ENCODE peak calls at places on chromosomes 11 and 22, in ten cellular contexts. One of them, this sample, is unnamed.

GRCh38 chr22:47175151-47175760 is 412.8 kb downstream of the TBC1D22A start:
- DNase-seq in BJ: no peak
- DNase-seq in M059J: no peak
- DNase-seq in breast epithelium: no peak
- DNase-seq in stimulated activated CD4-positive, alpha-beta T cell treated with anti-CD3 and anti-CD28 coated beads, Interleukin-2, amount 100 ng/mL, for 48 hours: no peak
- DNase-seq in MG63: no peak
- DNase-seq in COR-L47: no peak
- DNase-seq in T-helper 1 cell: no peak
- DNase-seq in stimulated activated CD8-positive, alpha-beta memory T cell treated with anti-CD3 and anti-CD28 coated beads, Interleukin-4, amount 100 ng/mL, for 4 hours: no peak
- DNase-seq in kidney epithelial cell: no peak
- DNase-seq in this sample: no peak

GRCh38 chr22:28021116-28021997 is 102.3 kb upstream of the PITPNB start:
- DNase-seq in stimulated activated CD8-positive, alpha-beta memory T cell treated with anti-CD3 and anti-CD28 coated beads, Interleukin-4, amount 100 ng/mL, for 4 hours: no peak
- DNase-seq in kidney epithelial cell: no peak
- DNase-seq in T-helper 1 cell: no peak
- DNase-seq in COR-L47: no peak
- DNase-seq in MG63: no peak
- DNase-seq in stimulated activated CD4-positive, alpha-beta T cell treated with anti-CD3 and anti-CD28 coated beads, Interleukin-2, amount 100 ng/mL, for 48 hours: no peak
- DNase-seq in BJ: no peak
- DNase-seq in M059J: no peak
- DNase-seq in breast epithelium: no peak
- DNase-seq in this sample: no peak

GRCh38 chr11:115222218-115222862 is 281.9 kb downstream of the CADM1 start:
- DNase-seq in kidney epithelial cell: peak; percentile 93
- DNase-seq in COR-L47: peak; percentile 82
- DNase-seq in M059J: peak; percentile 92
- DNase-seq in BJ: peak; percentile 58
- DNase-seq in stimulated activated CD4-positive, alpha-beta T cell treated with anti-CD3 and anti-CD28 coated beads, Interleukin-2, amount 100 ng/mL, for 48 hours: no peak
- DNase-seq in MG63: peak; percentile 51
- DNase-seq in T-helper 1 cell: no peak
- DNase-seq in breast epithelium: no peak
- DNase-seq in stimulated activated CD8-positive, alpha-beta memory T cell treated with anti-CD3 and anti-CD28 coated beads, Interleukin-4, amount 100 ng/mL, for 4 hours: no peak
- DNase-seq in this sample: peak; percentile 80

GRCh38 chr22:19874307-19875060 is 19.8 kb upstream of the GNB1L start:
- DNase-seq in kidney epithelial cell: no peak
- DNase-seq in M059J: no peak
- DNase-seq in stimulated activated CD4-positive, alpha-beta T cell treated with anti-CD3 and anti-CD28 coated beads, Interleukin-2, amount 100 ng/mL, for 48 hours: no peak
- DNase-seq in T-helper 1 cell: peak; percentile 13
- DNase-seq in stimulated activated CD8-positive, alpha-beta memory T cell treated with anti-CD3 and anti-CD28 coated beads, Interleukin-4, amount 100 ng/mL, for 4 hours: no peak
- DNase-seq in COR-L47: no peak
- DNase-seq in BJ: no peak
- DNase-seq in MG63: no peak
- DNase-seq in breast epithelium: no peak
- DNase-seq in this sample: no peak

GRCh38 chr11:84909740-84910139 is 717.4 kb downstream of the DLG2 start:
- DNase-seq in BJ: no peak
- DNase-seq in stimulated activated CD4-positive, alpha-beta T cell treated with anti-CD3 and anti-CD28 coated beads, Interleukin-2, amount 100 ng/mL, for 48 hours: no peak
- DNase-seq in kidney epithelial cell: no peak
- DNase-seq in COR-L47: no peak
- DNase-seq in breast epithelium: no peak
- DNase-seq in stimulated activated CD8-positive, alpha-beta memory T cell treated with anti-CD3 and anti-CD28 coated beads, Interleukin-4, amount 100 ng/mL, for 4 hours: no peak
- DNase-seq in M059J: no peak
- DNase-seq in T-helper 1 cell: no peak
- DNase-seq in MG63: no peak
- DNase-seq in this sample: no peak

GRCh38 chr22:24806663-24807001 is 621 bp downstream of the SGSM1 start:
- DNase-seq in T-helper 1 cell: no peak
- DNase-seq in MG63: no peak
- DNase-seq in breast epithelium: no peak
- DNase-seq in COR-L47: no peak
- DNase-seq in stimulated activated CD4-positive, alpha-beta T cell treated with anti-CD3 and anti-CD28 coated beads, Interleukin-2, amount 100 ng/mL, for 48 hours: no peak
- DNase-seq in M059J: no peak
- DNase-seq in BJ: no peak
- DNase-seq in stimulated activated CD8-positive, alpha-beta memory T cell treated with anti-CD3 and anti-CD28 coated beads, Interleukin-4, amount 100 ng/mL, for 4 hours: no peak
- DNase-seq in kidney epithelial cell: no peak
- DNase-seq in this sample: no peak

GRCh38 chr11:8564526-8564925 is 29.5 kb downstream of the STK33 start:
- DNase-seq in M059J: no peak
- DNase-seq in stimulated activated CD8-positive, alpha-beta memory T cell treated with anti-CD3 and anti-CD28 coated beads, Interleukin-4, amount 100 ng/mL, for 4 hours: no peak
- DNase-seq in kidney epithelial cell: no peak
- DNase-seq in stimulated activated CD4-positive, alpha-beta T cell treated with anti-CD3 and anti-CD28 coated beads, Interleukin-2, amount 100 ng/mL, for 48 hours: no peak
- DNase-seq in breast epithelium: no peak
- DNase-seq in MG63: no peak
- DNase-seq in BJ: no peak
- DNase-seq in T-helper 1 cell: no peak
- DNase-seq in COR-L47: no peak
- DNase-seq in this sample: no peak

GRCh38 chr22:48237466-48237865 is 1475.0 kb downstream of the TBC1D22A start:
- DNase-seq in COR-L47: no peak
- DNase-seq in stimulated activated CD8-positive, alpha-beta memory T cell treated with anti-CD3 and anti-CD28 coated beads, Interleukin-4, amount 100 ng/mL, for 4 hours: no peak
- DNase-seq in M059J: no peak
- DNase-seq in stimulated activated CD4-positive, alpha-beta T cell treated with anti-CD3 and anti-CD28 coated beads, Interleukin-2, amount 100 ng/mL, for 48 hours: no peak
- DNase-seq in breast epithelium: no peak
- DNase-seq in MG63: no peak
- DNase-seq in BJ: no peak
- DNase-seq in T-helper 1 cell: no peak
- DNase-seq in kidney epithelial cell: no peak
- DNase-seq in this sample: no peak

GRCh38 chr22:27809700-27810365 is 8.3 kb upstream of the MN1 start:
- DNase-seq in MG63: peak; percentile 52
- DNase-seq in kidney epithelial cell: no peak
- DNase-seq in breast epithelium: no peak
- DNase-seq in stimulated activated CD4-positive, alpha-beta T cell treated with anti-CD3 and anti-CD28 coated beads, Interleukin-2, amount 100 ng/mL, for 48 hours: no peak
- DNase-seq in T-helper 1 cell: no peak
- DNase-seq in COR-L47: no peak
- DNase-seq in stimulated activated CD8-positive, alpha-beta memory T cell treated with anti-CD3 and anti-CD28 coated beads, Interleukin-4, amount 100 ng/mL, for 4 hours: no peak
- DNase-seq in BJ: no peak
- DNase-seq in M059J: peak; percentile 11
- DNase-seq in this sample: no peak

GRCh38 chr11:5992604-5993251 is 5.9 kb upstream of the OR52L1 start:
- DNase-seq in BJ: no peak
- DNase-seq in COR-L47: peak; percentile 1
- DNase-seq in stimulated activated CD4-positive, alpha-beta T cell treated with anti-CD3 and anti-CD28 coated beads, Interleukin-2, amount 100 ng/mL, for 48 hours: no peak
- DNase-seq in MG63: no peak
- DNase-seq in stimulated activated CD8-positive, alpha-beta memory T cell treated with anti-CD3 and anti-CD28 coated beads, Interleukin-4, amount 100 ng/mL, for 4 hours: no peak
- DNase-seq in kidney epithelial cell: no peak
- DNase-seq in M059J: peak; percentile 19
- DNase-seq in breast epithelium: no peak
- DNase-seq in T-helper 1 cell: no peak
- DNase-seq in this sample: peak; percentile 31

GRCh38 chr11:3802016-3802790 is 4.8 kb upstream of the NUP98 start:
- DNase-seq in MG63: no peak
- DNase-seq in COR-L47: no peak
- DNase-seq in kidney epithelial cell: no peak
- DNase-seq in M059J: no peak
- DNase-seq in stimulated activated CD4-positive, alpha-beta T cell treated with anti-CD3 and anti-CD28 coated beads, Interleukin-2, amount 100 ng/mL, for 48 hours: no peak
- DNase-seq in stimulated activated CD8-positive, alpha-beta memory T cell treated with anti-CD3 and anti-CD28 coated beads, Interleukin-4, amount 100 ng/mL, for 4 hours: no peak
- DNase-seq in breast epithelium: no peak
- DNase-seq in BJ: no peak
- DNase-seq in T-helper 1 cell: no peak
- DNase-seq in this sample: no peak

GRCh38 chr11:13135385-13136271 is 126.5 kb downstream of the RASSF10 start:
- DNase-seq in stimulated activated CD4-positive, alpha-beta T cell treated with anti-CD3 and anti-CD28 coated beads, Interleukin-2, amount 100 ng/mL, for 48 hours: no peak
- DNase-seq in breast epithelium: peak; percentile 64
- DNase-seq in MG63: no peak
- DNase-seq in COR-L47: no peak
- DNase-seq in kidney epithelial cell: no peak
- DNase-seq in T-helper 1 cell: no peak
- DNase-seq in M059J: peak; percentile 98
- DNase-seq in BJ: peak; percentile 72
- DNase-seq in stimulated activated CD8-positive, alpha-beta memory T cell treated with anti-CD3 and anti-CD28 coated beads, Interleukin-4, amount 100 ng/mL, for 4 hours: no peak
- DNase-seq in this sample: peak; percentile 98

GRCh38 chr11:47375020-47375419 is 3.3 kb downstream of the SPI1 start:
- DNase-seq in M059J: no peak
- DNase-seq in breast epithelium: no peak
- DNase-seq in COR-L47: no peak
- DNase-seq in kidney epithelial cell: no peak
- DNase-seq in stimulated activated CD8-positive, alpha-beta memory T cell treated with anti-CD3 and anti-CD28 coated beads, Interleukin-4, amount 100 ng/mL, for 4 hours: no peak
- DNase-seq in MG63: no peak
- DNase-seq in BJ: no peak
- DNase-seq in T-helper 1 cell: no peak
- DNase-seq in stimulated activated CD4-positive, alpha-beta T cell treated with anti-CD3 and anti-CD28 coated beads, Interleukin-2, amount 100 ng/mL, for 48 hours: no peak
- DNase-seq in this sample: no peak

GRCh38 chr11:34997872-34998548 is 81.6 kb downstream of the PDHX start:
- DNase-seq in T-helper 1 cell: no peak
- DNase-seq in COR-L47: no peak
- DNase-seq in stimulated activated CD8-positive, alpha-beta memory T cell treated with anti-CD3 and anti-CD28 coated beads, Interleukin-4, amount 100 ng/mL, for 4 hours: no peak
- DNase-seq in kidney epithelial cell: no peak
- DNase-seq in M059J: peak; percentile 51
- DNase-seq in breast epithelium: no peak
- DNase-seq in MG63: no peak
- DNase-seq in BJ: no peak
- DNase-seq in stimulated activated CD4-positive, alpha-beta T cell treated with anti-CD3 and anti-CD28 coated beads, Interleukin-2, amount 100 ng/mL, for 48 hours: no peak
- DNase-seq in this sample: peak; percentile 60

GRCh38 chr11:123560001-123560400 is 94.4 kb downstream of the SCN3B start:
- DNase-seq in breast epithelium: no peak
- DNase-seq in stimulated activated CD8-positive, alpha-beta memory T cell treated with anti-CD3 and anti-CD28 coated beads, Interleukin-4, amount 100 ng/mL, for 4 hours: no peak
- DNase-seq in MG63: no peak
- DNase-seq in M059J: no peak
- DNase-seq in COR-L47: peak; percentile 71
- DNase-seq in kidney epithelial cell: no peak
- DNase-seq in stimulated activated CD4-positive, alpha-beta T cell treated with anti-CD3 and anti-CD28 coated beads, Interleukin-2, amount 100 ng/mL, for 48 hours: peak; percentile 26
- DNase-seq in T-helper 1 cell: no peak
- DNase-seq in BJ: peak; percentile 51
- DNase-seq in this sample: peak; percentile 83

GRCh38 chr11:128054323-128054910 is 532.9 kb downstream of the ETS1 start:
- DNase-seq in stimulated activated CD8-positive, alpha-beta memory T cell treated with anti-CD3 and anti-CD28 coated beads, Interleukin-4, amount 100 ng/mL, for 4 hours: no peak
- DNase-seq in breast epithelium: no peak
- DNase-seq in kidney epithelial cell: no peak
- DNase-seq in BJ: no peak
- DNase-seq in stimulated activated CD4-positive, alpha-beta T cell treated with anti-CD3 and anti-CD28 coated beads, Interleukin-2, amount 100 ng/mL, for 48 hours: no peak
- DNase-seq in M059J: no peak
- DNase-seq in COR-L47: no peak
- DNase-seq in MG63: peak; percentile 56
- DNase-seq in T-helper 1 cell: no peak
- DNase-seq in this sample: peak; percentile 59

GRCh38 chr11:57476883-57477506 is 16.7 kb downstream of the RTN4RL2 start:
- DNase-seq in T-helper 1 cell: no peak
- DNase-seq in BJ: no peak
- DNase-seq in kidney epithelial cell: no peak
- DNase-seq in breast epithelium: no peak
- DNase-seq in stimulated activated CD4-positive, alpha-beta T cell treated with anti-CD3 and anti-CD28 coated beads, Interleukin-2, amount 100 ng/mL, for 48 hours: no peak
- DNase-seq in MG63: no peak
- DNase-seq in COR-L47: no peak
- DNase-seq in stimulated activated CD8-positive, alpha-beta memory T cell treated with anti-CD3 and anti-CD28 coated beads, Interleukin-4, amount 100 ng/mL, for 4 hours: no peak
- DNase-seq in M059J: peak; percentile 69
- DNase-seq in this sample: peak; percentile 34

GRCh38 chr11:68117896-68118470 is 3.2 kb downstream of the CHKA start:
- DNase-seq in M059J: no peak
- DNase-seq in MG63: no peak
- DNase-seq in stimulated activated CD4-positive, alpha-beta T cell treated with anti-CD3 and anti-CD28 coated beads, Interleukin-2, amount 100 ng/mL, for 48 hours: no peak
- DNase-seq in kidney epithelial cell: no peak
- DNase-seq in breast epithelium: no peak
- DNase-seq in COR-L47: no peak
- DNase-seq in stimulated activated CD8-positive, alpha-beta memory T cell treated with anti-CD3 and anti-CD28 coated beads, Interleukin-4, amount 100 ng/mL, for 4 hours: no peak
- DNase-seq in BJ: no peak
- DNase-seq in T-helper 1 cell: no peak
- DNase-seq in this sample: no peak

GRCh38 chr11:65206441-65206841 is 24.7 kb downstream of the CAPN1 start:
- DNase-seq in breast epithelium: no peak
- DNase-seq in stimulated activated CD8-positive, alpha-beta memory T cell treated with anti-CD3 and anti-CD28 coated beads, Interleukin-4, amount 100 ng/mL, for 4 hours: no peak
- DNase-seq in COR-L47: no peak
- DNase-seq in T-helper 1 cell: no peak
- DNase-seq in MG63: no peak
- DNase-seq in stimulated activated CD4-positive, alpha-beta T cell treated with anti-CD3 and anti-CD28 coated beads, Interleukin-2, amount 100 ng/mL, for 48 hours: no peak
- DNase-seq in M059J: no peak
- DNase-seq in kidney epithelial cell: no peak
- DNase-seq in BJ: no peak
- DNase-seq in this sample: no peak

GRCh38 chr11:99098751-99099150 is 78.0 kb downstream of the CNTN5 start:
- DNase-seq in stimulated activated CD4-positive, alpha-beta T cell treated with anti-CD3 and anti-CD28 coated beads, Interleukin-2, amount 100 ng/mL, for 48 hours: no peak
- DNase-seq in BJ: no peak
- DNase-seq in MG63: no peak
- DNase-seq in breast epithelium: no peak
- DNase-seq in stimulated activated CD8-positive, alpha-beta memory T cell treated with anti-CD3 and anti-CD28 coated beads, Interleukin-4, amount 100 ng/mL, for 4 hours: no peak
- DNase-seq in COR-L47: no peak
- DNase-seq in kidney epithelial cell: no peak
- DNase-seq in M059J: no peak
- DNase-seq in T-helper 1 cell: no peak
- DNase-seq in this sample: no peak

GRCh38 chr11:10529279-10529678 is 11.7 kb downstream of the RNF141 start:
- DNase-seq in stimulated activated CD8-positive, alpha-beta memory T cell treated with anti-CD3 and anti-CD28 coated beads, Interleukin-4, amount 100 ng/mL, for 4 hours: no peak
- DNase-seq in kidney epithelial cell: no peak
- DNase-seq in breast epithelium: no peak
- DNase-seq in M059J: peak; percentile 78
- DNase-seq in stimulated activated CD4-positive, alpha-beta T cell treated with anti-CD3 and anti-CD28 coated beads, Interleukin-2, amount 100 ng/mL, for 48 hours: no peak
- DNase-seq in MG63: no peak
- DNase-seq in COR-L47: no peak
- DNase-seq in BJ: no peak
- DNase-seq in T-helper 1 cell: no peak
- DNase-seq in this sample: no peak

GRCh38 chr11:128598755-128599154 is 11.4 kb upstream of the ETS1 start:
- DNase-seq in breast epithelium: no peak
- DNase-seq in M059J: no peak
- DNase-seq in kidney epithelial cell: no peak
- DNase-seq in stimulated activated CD4-positive, alpha-beta T cell treated with anti-CD3 and anti-CD28 coated beads, Interleukin-2, amount 100 ng/mL, for 48 hours: no peak
- DNase-seq in T-helper 1 cell: no peak
- DNase-seq in BJ: no peak
- DNase-seq in COR-L47: no peak
- DNase-seq in stimulated activated CD8-positive, alpha-beta memory T cell treated with anti-CD3 and anti-CD28 coated beads, Interleukin-4, amount 100 ng/mL, for 4 hours: no peak
- DNase-seq in MG63: no peak
- DNase-seq in this sample: no peak

GRCh38 chr22:42277988-42278776 is 7.7 kb upstream of the TCF20 start:
- DNase-seq in M059J: no peak
- DNase-seq in kidney epithelial cell: no peak
- DNase-seq in T-helper 1 cell: no peak
- DNase-seq in MG63: no peak
- DNase-seq in BJ: no peak
- DNase-seq in breast epithelium: no peak
- DNase-seq in stimulated activated CD4-positive, alpha-beta T cell treated with anti-CD3 and anti-CD28 coated beads, Interleukin-2, amount 100 ng/mL, for 48 hours: no peak
- DNase-seq in stimulated activated CD8-positive, alpha-beta memory T cell treated with anti-CD3 and anti-CD28 coated beads, Interleukin-4, amount 100 ng/mL, for 4 hours: no peak
- DNase-seq in COR-L47: peak; percentile 59
- DNase-seq in this sample: peak; percentile 15